ENCODE peak calls at places on chromosomes 2 and 18, in four cellular contexts. T is WTC11, Q is A549, L is HepG2. A is an unnamed sample.

GRCh38 chr2:100422320-100422719 is 4.9 kb upstream of the CHST10 start:
- DNase-seq in L (peak), Q (peak), T (peak), A (peak)

GRCh38 chr2:101820519-101820918 is 123.0 kb downstream of the MAP4K4 start:
- DNase-seq in Q (no peak), L (no peak), T (no peak), A (no peak)

GRCh38 chr18:56563568-56563967 is 74.8 kb downstream of the TXNL1 start:
- DNase-seq in T (peak), Q (peak), L (peak), A (peak)

GRCh38 chr2:203648273-203648672 is 58.2 kb upstream of the CD28 start:
- DNase-seq in L (peak), T (no peak), Q (peak), A (no peak)

GRCh38 chr2:63058742-63059433 is 8.3 kb downstream of the OTX1 start:
- DNase-seq in L (no peak), Q (no peak), T (peak), A (no peak)

GRCh38 chr2:85235281-85235680 is 92.5 kb downstream of the TGOLN2 start:
- DNase-seq in Q (no peak), T (no peak), L (no peak), A (no peak)

GRCh38 chr2:96800762-96801463 is 15.2 kb upstream of the CNNM3 start:
- DNase-seq in Q (peak), L (peak), T (peak), A (peak)

GRCh38 chr2:177315303-177315887 is 50.9 kb upstream of the NFE2L2 start:
- DNase-seq in T (no peak), Q (no peak), L (no peak), A (no peak)

GRCh38 chr2:8889978-8890377 is 52.6 kb upstream of the KIDINS220 start:
- DNase-seq in T (no peak), Q (no peak), L (no peak), A (no peak)

GRCh38 chr2:27809761-27810241 is 38.3 kb downstream of the MRPL33 start:
- DNase-seq in L (no peak), T (no peak), Q (peak), A (no peak)

GRCh38 chr18:76328145-76328544 is 166.9 kb downstream of the ZNF516 start:
- DNase-seq in T (no peak), Q (no peak), L (no peak), A (no peak)

GRCh38 chr2:70340921-70341765 is 39.3 kb upstream of the FAM136A start:
- DNase-seq in L (peak), T (peak), Q (peak), A (peak)

GRCh38 chr2:181198188-181198864 is 217.9 kb downstream of the UBE2E3 start:
- DNase-seq in L (no peak), T (no peak), Q (no peak), A (no peak)

GRCh38 chr2:7363906-7364305 is 446.7 kb downstream of the RNF144A start:
- DNase-seq in T (no peak), Q (peak), L (no peak), A (no peak)

GRCh38 chr2:102893870-102894269 is 132.0 kb downstream of the TMEM182 start:
- DNase-seq in Q (no peak), T (no peak), L (no peak), A (no peak)

GRCh38 chr2:12715878-12716249 is 872 bp upstream of the TRIB2 start:
- DNase-seq in L (peak), Q (peak), T (peak), A (peak)

GRCh38 chr2:134331081-134331480 is 77.2 kb downstream of the MGAT5 start:
- DNase-seq in Q (no peak), T (no peak), L (no peak), A (no peak)

GRCh38 chr2:64655873-64656272 is 2.2 kb upstream of the SERTAD2 start:
- DNase-seq in Q (no peak), L (no peak), T (no peak), A (no peak)

GRCh38 chr2:240788482-240788881 is 31.5 kb downstream of the KIF1A start:
- DNase-seq in L (no peak), T (no peak), Q (no peak), A (no peak)

GRCh38 chr2:84807063-84807485 is 73.8 kb downstream of the TRABD2A start:
- DNase-seq in L (no peak), T (no peak), Q (peak), A (no peak)

GRCh38 chr18:35581555-35582309 is at the start of gene GALNT1:
- DNase-seq in Q (no peak), L (no peak), T (peak), A (peak)

GRCh38 chr18:27061488-27062095 is 123.5 kb downstream of the CHST9 start:
- DNase-seq in Q (no peak), L (peak), T (no peak), A (no peak)

GRCh38 chr2:8580316-8581047 is 101.4 kb upstream of the ID2 start:
- DNase-seq in L (no peak), Q (no peak), T (no peak), A (no peak)

GRCh38 chr2:69685321-69686048 is 41.9 kb upstream of the AAK1 start:
- DNase-seq in T (no peak), L (peak), Q (peak), A (no peak)

GRCh38 chr2:28250006-28250405 is 142.7 kb upstream of the FOSL2 start:
- DNase-seq in L (no peak), Q (peak), T (no peak), A (no peak)

GRCh38 chr2:160963957-160964356 is 196.3 kb upstream of the TANK start:
- DNase-seq in T (no peak), Q (no peak), L (no peak), A (no peak)
- TF ChIP-seq HMGXB4 in T (no peak), Q (no peak), L (no peak), A (no peak)

DNA sequence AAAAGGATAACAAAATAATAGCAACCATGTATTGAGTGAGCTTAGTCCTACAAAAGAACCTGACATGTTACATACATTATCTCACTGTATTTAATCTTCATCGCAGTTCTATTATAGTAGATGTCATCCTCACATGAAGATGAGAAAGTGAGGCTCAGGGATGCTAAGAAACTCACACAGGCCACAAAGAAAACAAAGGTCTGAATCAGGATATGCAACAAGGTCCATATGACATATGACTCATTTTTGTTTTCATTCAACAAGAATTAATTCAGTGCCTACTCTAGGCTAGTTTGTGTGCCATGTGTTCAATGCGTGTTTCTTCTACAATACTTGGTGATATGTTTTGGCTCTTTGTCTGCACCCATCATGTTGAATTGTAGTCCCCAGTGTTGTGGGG is 219.7 kb upstream of the EPHA4 start:
- DNase-seq in Q (no peak), L (no peak), T (no peak), A (no peak)
- TF ChIP-seq HMGXB4 in Q (no peak), L (no peak), T (no peak), A (no peak)

GRCh38 chr18:33034212-33034611 is 261.4 kb upstream of the KLHL14 start:
- DNase-seq in Q (no peak), T (no peak), L (no peak), A (no peak)

GRCh38 chr18:33040213-33040612 is 267.4 kb upstream of the KLHL14 start:
- DNase-seq in T (no peak), Q (no peak), L (no peak), A (no peak)

DNA sequence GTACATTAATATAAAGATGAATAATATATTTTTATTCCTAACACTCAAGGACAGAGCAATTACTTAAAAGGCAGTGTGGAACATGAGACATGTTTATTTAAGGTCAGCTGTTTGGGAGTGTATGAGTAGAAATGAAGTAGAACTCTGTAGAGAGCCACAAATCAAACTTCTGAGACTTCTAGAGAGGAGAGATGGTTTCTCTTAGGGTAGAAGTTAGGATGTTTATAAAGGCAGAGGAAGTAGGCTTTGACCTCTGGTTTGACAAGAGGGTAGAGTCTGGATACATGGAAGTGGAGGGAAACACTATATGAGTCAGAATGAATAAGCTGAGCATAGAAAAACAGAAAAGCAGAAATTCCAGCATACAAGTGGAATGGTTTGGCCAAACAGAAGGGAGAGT is 262.1 kb upstream of the KLHL14 start:
- DNase-seq in T (no peak), Q (no peak), L (no peak), A (no peak)
- TF ChIP-seq HMGXB4 in T (no peak), Q (no peak), L (no peak), A (no peak)

GRCh38 chr2:157628532-157629415 is at the start of gene ACVR1C:
- DNase-seq in T (peak), L (peak), Q (peak), A (peak)

GRCh38 chr2:157620956-157621355 is 7.7 kb downstream of the ACVR1C start:
- DNase-seq in L (no peak), Q (no peak), T (no peak), A (no peak)

GRCh38 chr2:157628282-157628531 is 457 bp downstream of the ACVR1C start:
- DNase-seq in L (no peak), T (no peak), Q (no peak), A (no peak)

GRCh38 chr2:157627594-157628281 is 926 bp downstream of the ACVR1C start:
- DNase-seq in T (peak), Q (no peak), L (no peak), A (no peak)

GRCh38 chr2:157625311-157625710 is 3.4 kb downstream of the ACVR1C start:
- DNase-seq in Q (no peak), L (no peak), T (no peak), A (no peak)
- TF ChIP-seq HMGXB4 in Q (no peak), L (no peak), T (no peak), A (no peak)

GRCh38 chr2:37773354-37773753 is 101.9 kb upstream of the CDC42EP3 start:
- DNase-seq in T (no peak), Q (no peak), L (no peak), A (no peak)

GRCh38 chr2:37774976-37775907 is 103.8 kb upstream of the CDC42EP3 start:
- DNase-seq in Q (no peak), T (no peak), L (no peak), A (no peak)

GRCh38 chr2:37779123-37779522 is 107.7 kb upstream of the CDC42EP3 start:
- DNase-seq in L (no peak), Q (no peak), T (no peak), A (no peak)

GRCh38 chr2:37776487-37776886 is 105.0 kb upstream of the CDC42EP3 start:
- DNase-seq in T (no peak), L (no peak), Q (peak), A (no peak)

GRCh38 chr2:37775908-37776250 is 104.4 kb upstream of the CDC42EP3 start:
- DNase-seq in L (no peak), T (no peak), Q (no peak), A (no peak)
- TF ChIP-seq HMGXB4 in L (no peak), T (no peak), Q (no peak), A (no peak)

GRCh38 chr18:23314672-23315071 is 138.4 kb upstream of the RIOK3 start:
- DNase-seq in Q (no peak), T (no peak), L (no peak), A (no peak)

GRCh38 chr18:23320709-23321236 is 132.3 kb upstream of the RIOK3 start:
- DNase-seq in Q (no peak), L (no peak), T (no peak), A (no peak)

GRCh38 chr18:23321996-23322395 is 131.1 kb upstream of the RIOK3 start:
- DNase-seq in L (no peak), Q (no peak), T (no peak), A (no peak)

GRCh38 chr18:23316986-23317385 is 136.1 kb upstream of the RIOK3 start:
- DNase-seq in Q (no peak), L (no peak), T (no peak), A (no peak)

GRCh38 chr18:23317975-23318675 is 135.0 kb upstream of the RIOK3 start:
- DNase-seq in L (no peak), Q (no peak), T (no peak), A (no peak)
- TF ChIP-seq HMGXB4 in L (no peak), Q (no peak), T (no peak), A (no peak)